ENCODE peak calls at places on chromosomes 4 and X, in five cellular contexts. O is bronchial epithelial cell, G is NB4, Z is lower leg skin, N is ovary. S is an unnamed sample.

GRCh38 chr4:20266215-20267082 is 14.7 kb downstream of the SLIT2 start:
- DNase-seq in O (peak), G (no peak), Z (no peak), N (no peak), S (no peak)

GRCh38 chr4:101102114-101102752 is 245.1 kb downstream of the PPP3CA start:
- DNase-seq in O (no peak), G (no peak), Z (peak), N (peak), S (peak)

GRCh38 chrX:39327255-39327654 is 526.0 kb downstream of the MID1IP1 start:
- DNase-seq in O (no peak), G (peak), Z (no peak), N (no peak), S (no peak)

GRCh38 chrX:16931371-16931770 is 15.1 kb upstream of the REPS2 start:
- DNase-seq in O (no peak), G (peak), Z (no peak), N (no peak), S (no peak)

GRCh38 chrX:103538728-103539127 is 19.4 kb upstream of the RAB40A start:
- DNase-seq in O (peak), G (no peak), Z (no peak), N (peak), S (no peak)

GRCh38 chr4:158056689-158057245 is 116.1 kb downstream of the GASK1B start:
- DNase-seq in O (no peak), G (no peak), Z (no peak), N (no peak), S (no peak)

GRCh38 chrX:129823115-129823514 is 20.6 kb downstream of the ZDHHC9 start:
- DNase-seq in O (peak), G (peak), Z (no peak), N (peak), S (no peak)

GRCh38 chr4:20638825-20639224 is 61.4 kb upstream of the PACRGL start:
- DNase-seq in O (no peak), G (no peak), Z (no peak), N (no peak), S (no peak)

GRCh38 chr4:55866290-55866907 is 13.0 kb downstream of the EXOC1 start:
- DNase-seq in O (peak), G (peak), Z (no peak), N (no peak), S (peak)

GRCh38 chr4:165873298-165874071 is 448 bp downstream of the TLL1 start:
- DNase-seq in O (peak), G (no peak), Z (peak), N (no peak), S (no peak)

GRCh38 chr4:96698891-96699290 is 859.0 kb downstream of the PDHA2 start:
- DNase-seq in O (no peak), G (no peak), Z (no peak), N (no peak), S (no peak)

GRCh38 chrX:41960142-41960541 is 36.8 kb upstream of the CASK start:
- DNase-seq in O (peak), G (no peak), Z (no peak), N (no peak), S (no peak)

GRCh38 chr4:73922766-73923630 is 53.8 kb downstream of the CXCL1 start:
- DNase-seq in O (peak), G (peak), Z (no peak), N (no peak), S (no peak)

GRCh38 chr4:71187399-71188196 is 151.2 kb upstream of the SLC4A4 start:
- DNase-seq in O (peak), G (no peak), Z (peak), N (peak), S (no peak)

GRCh38 chrX:63349307-63349706 is 1.8 kb downstream of the SPIN4 start:
- DNase-seq in O (no peak), G (peak), Z (no peak), N (no peak), S (no peak)

GRCh38 chr4:170697045-170697444 is 607.3 kb upstream of the AADAT start:
- DNase-seq in O (no peak), G (no peak), Z (no peak), N (no peak), S (no peak)

GRCh38 chrX:132467029-132467428 is 21.8 kb downstream of the MBNL3 start:
- DNase-seq in O (peak), G (no peak), Z (no peak), N (no peak), S (peak)

DNA sequence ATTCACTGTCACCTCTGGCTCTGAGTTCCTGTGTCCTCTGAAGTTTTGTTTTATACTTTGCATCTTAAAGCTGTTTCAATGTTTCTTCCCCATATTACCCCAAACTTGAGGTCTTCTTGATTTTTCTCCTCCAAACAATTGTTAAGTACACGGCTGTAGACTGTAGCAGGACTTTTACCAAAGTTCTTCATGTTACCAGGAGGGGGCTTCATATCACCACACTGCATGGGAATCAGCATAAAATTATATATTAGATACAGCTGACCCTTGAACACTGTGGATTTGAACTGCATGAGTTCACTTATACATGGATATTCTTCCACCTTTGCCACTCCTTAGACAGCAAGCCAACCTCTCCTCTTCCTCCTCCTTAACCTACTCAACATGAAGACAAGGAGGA is 56.6 kb downstream of the SPATA18 start:
- DNase-seq in O (no peak), G (peak), Z (no peak), N (no peak), S (no peak)
- TF ChIP-seq CTCF in O (no peak), G (no peak), Z (no peak), N (no peak), S (no peak)

DNA sequence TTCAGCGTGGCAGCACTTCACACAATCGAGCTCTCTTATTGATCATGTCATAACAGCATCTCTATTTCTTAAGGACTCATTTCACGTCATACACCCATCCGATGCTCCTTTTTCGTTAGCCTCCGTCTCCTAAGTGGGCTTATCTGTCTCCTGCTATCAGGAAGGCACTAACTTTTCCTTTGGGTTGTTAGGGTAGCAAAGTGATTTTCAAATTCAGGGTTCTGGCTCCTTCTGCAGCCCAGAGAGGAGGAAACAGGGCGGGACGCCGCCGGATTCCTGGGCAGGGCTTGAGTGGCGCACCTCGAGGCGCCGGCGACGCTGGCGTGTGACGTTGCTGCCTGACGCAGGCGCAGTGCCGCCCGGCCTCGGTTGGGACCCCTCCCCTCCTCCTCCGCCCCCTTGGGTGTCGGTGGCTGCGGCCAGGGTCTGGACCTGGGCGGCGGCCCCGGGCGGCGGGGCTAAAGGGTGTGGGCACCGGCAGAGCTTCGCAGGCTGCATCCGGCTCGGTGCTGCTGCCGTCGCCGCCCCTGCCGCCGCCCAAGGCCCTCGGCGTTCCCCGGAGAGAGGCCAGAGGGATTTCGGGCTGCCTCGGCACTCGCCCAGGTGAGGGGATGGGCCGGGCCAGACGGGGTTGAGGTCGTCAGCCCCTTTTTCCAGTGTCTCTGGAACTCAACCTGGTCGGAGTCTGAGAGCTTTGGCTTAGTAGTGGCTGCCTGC is at the start of gene BLTP1:
- DNase-seq in O (peak), G (peak), Z (peak), N (peak), S (no peak)
- H3K4me3 ChIP-seq in O (peak), G (peak), Z (peak), N (peak), S (peak)

GRCh38 chr4:109185951-109186350 is 116.5 kb downstream of the COL25A1 start:
- DNase-seq in O (no peak), G (no peak), Z (no peak), N (no peak), S (no peak)
- TF ChIP-seq CTCF in O (no peak), G (no peak), Z (no peak), N (no peak), S (no peak)

GRCh38 chr4:1628892-1629703 is 55.0 kb downstream of the FAM53A start:
- DNase-seq in O (peak), G (peak), Z (peak), N (peak), S (no peak)
- H3K4me3 ChIP-seq in O (no peak), G (no peak), Z (no peak), N (no peak), S (no peak)

DNA sequence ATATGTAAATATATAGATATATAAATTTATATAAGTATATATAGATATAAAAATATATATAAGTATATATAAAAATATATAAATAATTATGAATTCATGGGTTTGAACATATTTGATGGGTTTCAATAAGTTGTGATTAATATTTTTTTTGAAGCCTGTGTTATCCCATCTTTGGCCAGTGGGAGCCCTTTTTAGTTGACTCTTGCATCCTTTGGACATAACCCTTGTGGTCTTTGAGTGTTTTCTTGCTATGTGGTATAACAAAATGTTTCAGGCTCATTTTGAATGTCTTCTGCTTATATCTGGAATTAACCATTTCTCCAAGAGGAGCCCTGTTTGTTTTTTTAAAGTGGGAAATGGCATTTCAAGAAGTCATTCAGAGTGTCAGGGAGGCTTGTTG is 15.2 kb downstream of the SNX25 start:
- DNase-seq in O (no peak), G (no peak), Z (no peak), N (no peak), S (no peak)
- TF ChIP-seq CTCF in O (no peak), G (no peak), Z (no peak), N (no peak), S (no peak)

GRCh38 chrX:21373001-21373400 is 1.2 kb upstream of the CNKSR2 start:
- DNase-seq in O (no peak), G (no peak), Z (no peak), N (no peak), S (no peak)
- H3K4me3 ChIP-seq in O (no peak), G (no peak), Z (no peak), N (no peak), S (no peak)

DNA sequence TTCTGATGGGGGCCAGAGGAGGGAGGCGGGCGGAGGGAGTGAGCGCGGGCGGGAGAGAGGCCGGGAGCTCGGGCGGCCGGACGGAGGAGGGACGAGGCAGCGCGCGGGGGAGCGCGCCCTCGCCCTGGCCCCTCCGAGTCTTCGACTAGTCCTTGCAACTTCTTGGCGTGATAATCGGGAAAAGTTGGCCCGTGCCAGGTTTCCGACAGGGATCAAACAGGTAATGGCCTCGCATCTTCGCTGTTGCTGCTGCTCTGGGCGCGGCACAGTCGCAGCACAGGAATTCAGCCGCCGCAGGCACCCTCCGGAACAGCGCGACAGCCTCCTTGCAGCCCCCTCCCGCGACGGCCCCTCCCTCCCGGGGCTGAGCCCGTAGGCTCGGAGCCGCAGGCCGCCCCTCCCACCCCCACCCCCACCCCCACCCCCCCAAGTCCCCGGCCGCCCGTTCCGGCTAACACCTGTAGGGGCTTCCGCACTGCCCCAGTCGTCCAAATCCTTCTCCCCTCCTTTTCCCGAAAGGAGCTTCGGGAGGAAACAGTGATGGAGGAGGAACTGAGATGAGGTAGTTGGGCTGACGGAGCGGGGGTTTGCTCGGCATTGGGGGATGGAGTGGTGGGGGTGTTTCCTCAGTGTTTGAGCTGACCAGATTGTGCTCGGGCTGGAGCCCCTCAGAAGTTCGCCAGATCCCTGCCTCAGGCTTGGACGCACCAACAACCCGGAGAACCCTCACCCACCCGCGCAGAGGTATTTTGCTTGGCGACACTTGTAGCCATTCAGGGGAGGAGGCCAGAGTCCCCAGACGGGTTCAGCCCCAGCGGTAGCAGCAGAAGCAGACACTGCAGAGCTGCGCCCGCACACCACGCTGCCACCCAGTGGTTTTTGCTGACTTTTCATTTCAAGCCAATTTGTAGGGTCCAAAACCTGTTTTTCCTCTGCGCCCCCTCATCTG is at the start of gene FGF13:
- DNase-seq in O (peak), G (peak), Z (no peak), N (peak), S (no peak)
- TF ChIP-seq CTCF in O (peak), G (peak), Z (no peak), N (no peak), S (no peak)

GRCh38 chr4:47500776-47501175 is 15.7 kb downstream of the ATP10D start:
- DNase-seq in O (no peak), G (no peak), Z (no peak), N (no peak), S (no peak)
- H3K4me3 ChIP-seq in O (no peak), G (no peak), Z (no peak), N (no peak), S (no peak)

GRCh38 chrX:24264383-24264782 is 49.5 kb downstream of the SUPT20HL2 start:
- DNase-seq in O (peak), G (no peak), Z (no peak), N (no peak), S (no peak)

GRCh38 chrX:24260827-24261550 is 52.9 kb downstream of the SUPT20HL2 start:
- DNase-seq in O (no peak), G (peak), Z (peak), N (no peak), S (no peak)

GRCh38 chrX:24262309-24262708 is 51.6 kb downstream of the SUPT20HL2 start:
- DNase-seq in O (no peak), G (no peak), Z (peak), N (no peak), S (no peak)

GRCh38 chrX:24257011-24257410 is 56.9 kb downstream of the SUPT20HL2 start:
- DNase-seq in O (no peak), G (no peak), Z (no peak), N (no peak), S (no peak)

GRCh38 chrX:24259544-24260240 is 54.2 kb downstream of the SUPT20HL2 start:
- DNase-seq in O (peak), G (peak), Z (peak), N (peak), S (no peak)
- TF ChIP-seq CTCF in O (peak), G (peak), Z (no peak), N (peak), S (peak)

S was measured in AG04449.